ENCODE peak calls at places on chromosomes 2 and 18, in ten cellular contexts. W, F, R, O, N, M, S, L, X and Z are unnamed samples.

GRCh38 chr2:192286093-192286701 is 91.5 kb upstream of the TMEFF2 start:
- DNase-seq in W (peak), F (peak), R (no peak), O (peak), N (peak), M (peak), S (peak), L (no peak), X (no peak), Z (no peak)

GRCh38 chr18:61333746-61334490 is 688 bp downstream of the CDH20 start:
- DNase-seq in W (no peak), F (no peak), R (no peak), O (no peak), N (no peak), M (no peak), S (no peak), L (no peak), X (no peak), Z (peak)

GRCh38 chr18:56083097-56083865 is 495.3 kb upstream of the TCF4 start:
- DNase-seq in W (no peak), F (no peak), R (no peak), O (peak), N (no peak), M (no peak), S (no peak), L (peak), X (no peak), Z (no peak)

GRCh38 chr2:38619458-38620164 is 16.9 kb upstream of the HNRNPLL start:
- DNase-seq in W (no peak), F (peak), R (no peak), O (peak), N (no peak), M (no peak), S (no peak), L (no peak), X (no peak), Z (no peak)

GRCh38 chr2:203789613-203790012 is 78.0 kb upstream of the CTLA4 start:
- DNase-seq in W (no peak), F (no peak), R (no peak), O (no peak), N (no peak), M (no peak), S (no peak), L (no peak), X (no peak), Z (no peak)

GRCh38 chr18:13235981-13236380 is 17.4 kb downstream of the LDLRAD4 start:
- DNase-seq in W (no peak), F (no peak), R (no peak), O (no peak), N (no peak), M (no peak), S (no peak), L (no peak), X (no peak), Z (no peak)

GRCh38 chr2:162002623-162003200 is 71.3 kb downstream of the DPP4 start:
- DNase-seq in W (no peak), F (no peak), R (no peak), O (no peak), N (no peak), M (no peak), S (no peak), L (no peak), X (no peak), Z (no peak)

GRCh38 chr2:36502081-36502480 is 95.9 kb downstream of the FEZ2 start:
- DNase-seq in W (no peak), F (peak), R (no peak), O (no peak), N (no peak), M (no peak), S (no peak), L (no peak), X (no peak), Z (no peak)

GRCh38 chr18:66495844-66496243 is 108.0 kb downstream of the CDH19 start:
- DNase-seq in W (peak), F (peak), R (no peak), O (peak), N (no peak), M (no peak), S (no peak), L (no peak), X (no peak), Z (peak)

GRCh38 chr2:50133766-50134165 is 898.2 kb downstream of the NRXN1 start:
- DNase-seq in W (no peak), F (no peak), R (no peak), O (no peak), N (no peak), M (no peak), S (no peak), L (no peak), X (no peak), Z (no peak)

GRCh38 chr18:12657048-12657848 is 659 bp downstream of the SPIRE1 start:
- DNase-seq in W (peak), F (no peak), R (peak), O (peak), N (no peak), M (no peak), S (no peak), L (no peak), X (no peak), Z (peak)

GRCh38 chr18:62101236-62101635 is 85.6 kb downstream of the PIGN start:
- DNase-seq in W (no peak), F (no peak), R (no peak), O (no peak), N (no peak), M (no peak), S (no peak), L (no peak), X (no peak), Z (no peak)

GRCh38 chr2:181683518-181684453 is 3.5 kb upstream of the NEUROD1 start:
- DNase-seq in W (peak), F (peak), R (no peak), O (peak), N (peak), M (no peak), S (no peak), L (no peak), X (no peak), Z (peak)

GRCh38 chr18:35122586-35123224 is 81.5 kb downstream of the MAPRE2 start:
- DNase-seq in W (no peak), F (no peak), R (no peak), O (peak), N (no peak), M (no peak), S (no peak), L (no peak), X (peak), Z (no peak)

GRCh38 chr2:241771286-241772062 is 5.1 kb upstream of the GAL3ST2 start:
- DNase-seq in W (no peak), F (peak), R (no peak), O (no peak), N (peak), M (no peak), S (no peak), L (no peak), X (no peak), Z (no peak)

GRCh38 chr18:39946623-39947061 is 2008.4 kb upstream of the PIK3C3 start:
- DNase-seq in W (peak), F (peak), R (no peak), O (peak), N (peak), M (no peak), S (no peak), L (peak), X (no peak), Z (no peak)

GRCh38 chr2:13040043-13040442 is 323.3 kb downstream of the TRIB2 start:
- DNase-seq in W (no peak), F (no peak), R (no peak), O (no peak), N (no peak), M (no peak), S (no peak), L (no peak), X (no peak), Z (no peak)

GRCh38 chr2:22124003-22124402 is 1000.2 kb downstream of the TDRD15 start:
- DNase-seq in W (no peak), F (no peak), R (no peak), O (no peak), N (no peak), M (no peak), S (no peak), L (no peak), X (no peak), Z (no peak)

GRCh38 chr2:195535911-195536522 is 121.0 kb upstream of the SLC39A10 start:
- DNase-seq in W (peak), F (no peak), R (peak), O (no peak), N (no peak), M (no peak), S (no peak), L (no peak), X (peak), Z (no peak)

GRCh38 chr18:13246591-13246990 is 28.0 kb downstream of the LDLRAD4 start:
- DNase-seq in W (no peak), F (no peak), R (no peak), O (no peak), N (no peak), M (no peak), S (no peak), L (no peak), X (no peak), Z (peak)

GRCh38 chr2:144996225-144996795 is 476.4 kb upstream of the ZEB2 start:
- DNase-seq in W (no peak), F (peak), R (no peak), O (no peak), N (peak), M (no peak), S (no peak), L (no peak), X (no peak), Z (no peak)

GRCh38 chr2:96386470-96386869 is 50.9 kb downstream of the NCAPH start:
- DNase-seq in W (no peak), F (peak), R (no peak), O (no peak), N (no peak), M (peak), S (no peak), L (no peak), X (no peak), Z (no peak)

GRCh38 chr2:89845532-89845931 is 1154.1 kb downstream of the RPIA start:
- DNase-seq in W (no peak), F (no peak), R (no peak), O (no peak), N (no peak), M (no peak), S (no peak), L (no peak), X (no peak), Z (no peak)

GRCh38 chr2:45754087-45755015 is 102.9 kb downstream of the PRKCE start:
- DNase-seq in W (no peak), F (no peak), R (no peak), O (no peak), N (no peak), M (peak), S (no peak), L (no peak), X (no peak), Z (no peak)

GRCh38 chr2:85819811-85820510 is 66.2 kb downstream of the ATOH8 start:
- DNase-seq in W (no peak), F (no peak), R (no peak), O (no peak), N (no peak), M (no peak), S (no peak), L (no peak), X (no peak), Z (no peak)

GRCh38 chr2:169464508-169465386 is 14.5 kb upstream of the BBS5 start:
- DNase-seq in W (no peak), F (peak), R (no peak), O (no peak), N (no peak), M (no peak), S (no peak), L (no peak), X (no peak), Z (no peak)

GRCh38 chr18:715626-716025 is 3.2 kb upstream of the ENOSF1 start:
- DNase-seq in W (no peak), F (no peak), R (no peak), O (peak), N (no peak), M (no peak), S (peak), L (no peak), X (no peak), Z (no peak)

GRCh38 chr18:3592864-3593263 is 142.9 kb downstream of the TGIF1 start:
- DNase-seq in W (no peak), F (no peak), R (no peak), O (no peak), N (no peak), M (no peak), S (no peak), L (no peak), X (no peak), Z (no peak)

GRCh38 chr2:82993631-82994030 is 1465.4 kb downstream of the SUCLG1 start:
- DNase-seq in W (no peak), F (peak), R (no peak), O (peak), N (peak), M (no peak), S (no peak), L (no peak), X (no peak), Z (no peak)

GRCh38 chr2:145484443-145485086 is 964.6 kb upstream of the ZEB2 start:
- DNase-seq in W (peak), F (peak), R (no peak), O (peak), N (peak), M (no peak), S (peak), L (peak), X (no peak), Z (no peak)

GRCh38 chr2:46336560-46336959 is 39.4 kb downstream of the EPAS1 start:
- DNase-seq in W (no peak), F (no peak), R (no peak), O (no peak), N (no peak), M (no peak), S (no peak), L (no peak), X (no peak), Z (no peak)

GRCh38 chr2:204670124-204670523 is 124.8 kb downstream of the PARD3B start:
- DNase-seq in W (no peak), F (no peak), R (no peak), O (no peak), N (no peak), M (no peak), S (no peak), L (no peak), X (no peak), Z (no peak)

GRCh38 chr2:77807531-77808215 is 285.5 kb upstream of the LRRTM4 start:
- DNase-seq in W (no peak), F (peak), R (no peak), O (no peak), N (no peak), M (no peak), S (no peak), L (no peak), X (no peak), Z (no peak)

GRCh38 chr2:80322958-80323357 is 18.4 kb upstream of the LRRTM1 start:
- DNase-seq in W (no peak), F (no peak), R (no peak), O (no peak), N (no peak), M (no peak), S (no peak), L (no peak), X (no peak), Z (no peak)

GRCh38 chr18:48767090-48767670 is 183.6 kb downstream of the SMAD7 start:
- DNase-seq in W (no peak), F (peak), R (no peak), O (no peak), N (peak), M (no peak), S (no peak), L (no peak), X (peak), Z (no peak)